ENCODE peak calls at places on chromosomes 6 and 20, in seven cellular contexts. One of them, this sample, is unnamed.

GRCh38 chr20:39986231-39986904 is 702.7 kb downstream of the MAFB start:
- DNase-seq in WTC11: peak; percentile 31
- DNase-seq in EH: peak; percentile 76
- DNase-seq in NCI-H1092: no peak
- DNase-seq in keratinocyte: no peak
- DNase-seq in anterior cingulate cortex: no peak
- DNase-seq in H1: peak; percentile 7
- DNase-seq in this sample: peak; percentile 95

GRCh38 chr20:3923818-3924217 is 34.6 kb downstream of the PANK2 start:
- DNase-seq in NCI-H1092: no peak
- DNase-seq in H1: no peak
- DNase-seq in anterior cingulate cortex: no peak
- DNase-seq in WTC11: no peak
- DNase-seq in EH: peak; percentile 57
- DNase-seq in keratinocyte: no peak
- DNase-seq in this sample: peak; percentile 50

GRCh38 chr6:143941852-143942627 is 66.0 kb downstream of the PLAGL1 start:
- DNase-seq in EH: peak; percentile 60
- DNase-seq in WTC11: peak; percentile 92
- DNase-seq in keratinocyte: no peak
- DNase-seq in H1: peak; percentile 81
- DNase-seq in anterior cingulate cortex: no peak
- DNase-seq in NCI-H1092: peak; percentile 7
- DNase-seq in this sample: peak; percentile 62

GRCh38 chr6:68082086-68082485 is 553.0 kb upstream of the ADGRB3 start:
- DNase-seq in EH: no peak
- DNase-seq in anterior cingulate cortex: no peak
- DNase-seq in NCI-H1092: no peak
- DNase-seq in WTC11: no peak
- DNase-seq in H1: no peak
- DNase-seq in keratinocyte: no peak
- DNase-seq in this sample: peak; percentile 4

GRCh38 chr6:135411339-135411738 is 86.2 kb downstream of the AHI1 start:
- DNase-seq in WTC11: no peak
- DNase-seq in keratinocyte: no peak
- DNase-seq in anterior cingulate cortex: no peak
- DNase-seq in H1: no peak
- DNase-seq in EH: peak; percentile 8
- DNase-seq in NCI-H1092: no peak
- DNase-seq in this sample: peak; percentile 7

GRCh38 chr6:54419885-54420284 is 111.6 kb downstream of the TINAG start:
- DNase-seq in keratinocyte: peak; percentile 48
- DNase-seq in EH: peak; percentile 90
- DNase-seq in anterior cingulate cortex: no peak
- DNase-seq in WTC11: no peak
- DNase-seq in NCI-H1092: no peak
- DNase-seq in H1: no peak
- DNase-seq in this sample: peak; percentile 81

GRCh38 chr6:163705923-163706322 is 291.4 kb downstream of the QKI start:
- DNase-seq in keratinocyte: no peak
- DNase-seq in WTC11: no peak
- DNase-seq in anterior cingulate cortex: no peak
- DNase-seq in EH: no peak
- DNase-seq in H1: no peak
- DNase-seq in NCI-H1092: no peak
- DNase-seq in this sample: no peak

GRCh38 chr6:21885532-21886089 is 292.1 kb downstream of the SOX4 start:
- DNase-seq in anterior cingulate cortex: peak; percentile 15
- DNase-seq in WTC11: no peak
- DNase-seq in H1: no peak
- DNase-seq in keratinocyte: no peak
- DNase-seq in NCI-H1092: peak; percentile 11
- DNase-seq in EH: peak; percentile 90
- DNase-seq in this sample: peak; percentile 73

GRCh38 chr6:153941768-153942167 is 97.3 kb upstream of the OPRM1 start:
- DNase-seq in H1: no peak
- DNase-seq in WTC11: no peak
- DNase-seq in EH: no peak
- DNase-seq in NCI-H1092: no peak
- DNase-seq in anterior cingulate cortex: no peak
- DNase-seq in keratinocyte: no peak
- DNase-seq in this sample: no peak

GRCh38 chr20:51562334-51563140 is 20.0 kb upstream of the NFATC2 start:
- DNase-seq in EH: peak; percentile 97
- DNase-seq in WTC11: peak; percentile 63
- DNase-seq in NCI-H1092: no peak
- DNase-seq in keratinocyte: no peak
- DNase-seq in H1: no peak
- DNase-seq in anterior cingulate cortex: peak; percentile 45
- DNase-seq in this sample: peak; percentile 98

GRCh38 chr6:138287144-138287955 is 69.1 kb upstream of the PBOV1 start:
- DNase-seq in EH: peak; percentile 37
- DNase-seq in WTC11: peak; percentile 77
- DNase-seq in H1: no peak
- DNase-seq in NCI-H1092: peak; percentile 24
- DNase-seq in anterior cingulate cortex: no peak
- DNase-seq in keratinocyte: peak; percentile 58
- DNase-seq in this sample: peak; percentile 5

GRCh38 chr6:79947191-79948173 is at the start of gene ELOVL4:
- DNase-seq in WTC11: peak; percentile 91
- DNase-seq in anterior cingulate cortex: peak; percentile 77
- DNase-seq in NCI-H1092: peak; percentile 46
- DNase-seq in EH: peak; percentile 84
- DNase-seq in keratinocyte: peak; percentile 28
- DNase-seq in H1: peak; percentile 79
- DNase-seq in this sample: peak; percentile 78

GRCh38 chr6:143368426-143368825 is 82.1 kb downstream of the ADAT2 start:
- DNase-seq in WTC11: no peak
- DNase-seq in NCI-H1092: no peak
- DNase-seq in keratinocyte: no peak
- DNase-seq in H1: no peak
- DNase-seq in anterior cingulate cortex: no peak
- DNase-seq in EH: peak; percentile 58
- DNase-seq in this sample: peak; percentile 31

This sample was measured in mesenchymal stem cell.